ENCODE peak calls at places on chromosomes 13 and 19, in eight cellular contexts. G is ascending aorta, L is Calu3, K is tibial artery, I is brain microvascular endothelial cell, B is GM20000, E is fibroblast of lung, O is psoas muscle. R is an unnamed sample.

GRCh38 chr19:41298327-41298964 is 11.5 kb upstream of the CCDC97 start:
- DNase-seq in G (peak), L (peak), K (peak), I (peak), B (no peak), E (peak), O (peak), R (peak)

GRCh38 chr13:39419866-39420265 is 183.1 kb downstream of the LHFPL6 start:
- DNase-seq in G (no peak), L (no peak), K (no peak), I (no peak), B (no peak), E (no peak), O (no peak), R (no peak)

GRCh38 chr19:54921082-54921481 is 15.1 kb downstream of the NCR1 start:
- DNase-seq in G (no peak), L (no peak), K (no peak), I (no peak), B (no peak), E (no peak), O (no peak), R (no peak)

GRCh38 chr19:16104722-16105121 is 7.0 kb upstream of the RAB8A start:
- DNase-seq in G (no peak), L (no peak), K (no peak), I (no peak), B (no peak), E (peak), O (no peak), R (no peak)

GRCh38 chr19:41939861-41940442 is 11.7 kb upstream of the ERFL start:
- DNase-seq in G (no peak), L (no peak), K (no peak), I (no peak), B (peak), E (no peak), O (no peak), R (no peak)

GRCh38 chr13:76887070-76887563 is 912 bp upstream of the KCTD12 start:
- DNase-seq in G (no peak), L (no peak), K (no peak), I (no peak), B (no peak), E (no peak), O (no peak), R (no peak)

GRCh38 chr13:89458456-89458855 is 1787.3 kb downstream of the SLITRK5 start:
- DNase-seq in G (no peak), L (no peak), K (no peak), I (no peak), B (no peak), E (no peak), O (no peak), R (no peak)

GRCh38 chr13:75687145-75687763 is 51.1 kb downstream of the LMO7 start:
- DNase-seq in G (no peak), L (no peak), K (no peak), I (peak), B (no peak), E (peak), O (no peak), R (no peak)

GRCh38 chr13:51041126-51041525 is 69.9 kb downstream of the C13orf42 start:
- DNase-seq in G (no peak), L (no peak), K (no peak), I (no peak), B (no peak), E (no peak), O (no peak), R (no peak)

GRCh38 chr13:114065141-114065925 is 67.1 kb downstream of the RASA3 start:
- DNase-seq in G (peak), L (peak), K (peak), I (peak), B (peak), E (peak), O (peak), R (peak)

GRCh38 chr19:40603071-40603718 is 2.0 kb downstream of the LTBP4 start:
- DNase-seq in G (no peak), L (no peak), K (no peak), I (no peak), B (no peak), E (no peak), O (no peak), R (no peak)

GRCh38 chr19:35352448-35353304 is 5.0 kb downstream of the FFAR1 start:
- DNase-seq in G (no peak), L (peak), K (peak), I (peak), B (peak), E (peak), O (no peak), R (peak)

GRCh38 chr19:18495204-18495911 is 26.5 kb downstream of the ELL start:
- DNase-seq in G (no peak), L (no peak), K (no peak), I (no peak), B (no peak), E (no peak), O (no peak), R (no peak)

GRCh38 chr13:33514362-33514761 is 228.8 kb upstream of the STARD13 start:
- DNase-seq in G (no peak), L (no peak), K (no peak), I (no peak), B (no peak), E (no peak), O (no peak), R (no peak)

GRCh38 chr13:110911880-110912279 is 3.0 kb downstream of the ANKRD10 start:
- DNase-seq in G (no peak), L (no peak), K (no peak), I (no peak), B (no peak), E (no peak), O (no peak), R (no peak)

GRCh38 chr19:56245062-56245740 is 27.3 kb upstream of the EDDM13 start:
- DNase-seq in G (no peak), L (no peak), K (no peak), I (no peak), B (no peak), E (no peak), O (no peak), R (no peak)

GRCh38 chr13:53198699-53199098 is 170.1 kb downstream of the OLFM4 start:
- DNase-seq in G (no peak), L (no peak), K (no peak), I (no peak), B (no peak), E (no peak), O (no peak), R (no peak)

GRCh38 chr13:53200498-53201453 is 172.2 kb downstream of the OLFM4 start:
- DNase-seq in G (no peak), L (no peak), K (no peak), I (no peak), B (peak), E (peak), O (peak), R (no peak)

GRCh38 chr13:53200075-53200474 is 171.5 kb downstream of the OLFM4 start:
- DNase-seq in G (no peak), L (no peak), K (no peak), I (no peak), B (no peak), E (no peak), O (no peak), R (no peak)

GRCh38 chr13:53197424-53197823 is 168.8 kb downstream of the OLFM4 start:
- DNase-seq in G (no peak), L (no peak), K (no peak), I (no peak), B (no peak), E (no peak), O (no peak), R (no peak)

GRCh38 chr13:53198017-53198416 is 169.4 kb downstream of the OLFM4 start:
- DNase-seq in G (no peak), L (no peak), K (no peak), I (no peak), B (no peak), E (no peak), O (no peak), R (no peak)
- TF ChIP-seq CTCF in G (no peak), L (no peak), K (no peak), I (no peak), B (no peak), E (no peak), O (no peak), R (no peak)

GRCh38 chr19:1978346-1978894 is 37.1 kb downstream of the BTBD2 start:
- DNase-seq in G (no peak), L (no peak), K (no peak), I (no peak), B (no peak), E (no peak), O (no peak), R (no peak)
- TF ChIP-seq CTCF in G (no peak), L (no peak), K (no peak), I (no peak), B (no peak), E (no peak), O (no peak), R (no peak)

GRCh38 chr13:32024750-32025149 is 6.8 kb upstream of the FRY start:
- DNase-seq in G (no peak), L (no peak), K (no peak), I (no peak), B (no peak), E (no peak), O (no peak), R (no peak)

GRCh38 chr13:32022292-32022691 is 9.3 kb upstream of the FRY start:
- DNase-seq in G (no peak), L (no peak), K (no peak), I (no peak), B (no peak), E (peak), O (no peak), R (no peak)

GRCh38 chr13:32023096-32023495 is 8.5 kb upstream of the FRY start:
- DNase-seq in G (no peak), L (no peak), K (no peak), I (no peak), B (no peak), E (no peak), O (no peak), R (no peak)

GRCh38 chr13:32021785-32022184 is 9.8 kb upstream of the FRY start:
- DNase-seq in G (no peak), L (no peak), K (no peak), I (no peak), B (no peak), E (no peak), O (no peak), R (no peak)

GRCh38 chr13:32023698-32024097 is 7.9 kb upstream of the FRY start:
- DNase-seq in G (no peak), L (no peak), K (no peak), I (no peak), B (no peak), E (peak), O (no peak), R (no peak)
- TF ChIP-seq CTCF in G (no peak), L (no peak), K (no peak), I (peak), B (no peak), E (peak), O (no peak), R (no peak)

GRCh38 chr13:96966415-96967102 is 27.7 kb downstream of the OXGR1 start:
- DNase-seq in G (no peak), L (no peak), K (no peak), I (no peak), B (no peak), E (no peak), O (no peak), R (no peak)

GRCh38 chr13:96963786-96964475 is 30.3 kb downstream of the OXGR1 start:
- DNase-seq in G (no peak), L (no peak), K (no peak), I (no peak), B (no peak), E (no peak), O (no peak), R (no peak)

GRCh38 chr13:96968027-96968426 is 26.2 kb downstream of the OXGR1 start:
- DNase-seq in G (no peak), L (no peak), K (no peak), I (no peak), B (no peak), E (no peak), O (no peak), R (no peak)

DNA sequence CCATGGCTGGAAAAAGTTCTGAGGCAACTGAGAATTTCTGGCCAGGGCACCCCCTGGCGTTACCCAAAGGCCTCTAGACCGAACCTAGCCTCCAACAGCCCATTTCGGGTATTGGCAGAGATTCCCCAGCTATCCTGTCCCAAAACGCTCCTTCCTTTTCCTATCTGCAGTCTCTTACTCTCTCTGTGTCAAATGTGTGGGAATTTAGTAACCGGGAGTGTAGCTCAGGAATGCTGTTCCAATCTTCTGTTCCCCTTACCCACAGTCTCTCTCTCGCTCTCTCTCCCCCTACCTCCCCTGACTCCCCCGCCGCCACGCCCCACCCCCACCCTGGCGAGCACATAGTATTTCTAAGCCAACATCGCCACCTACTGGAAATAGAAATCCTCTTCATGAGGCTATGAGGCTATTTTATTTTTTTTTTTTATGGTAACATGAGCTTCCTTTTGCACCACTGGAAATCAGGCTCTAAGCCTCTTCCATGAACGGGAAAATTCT is 27.0 kb downstream of the OXGR1 start:
- DNase-seq in G (no peak), L (no peak), K (no peak), I (no peak), B (no peak), E (no peak), O (no peak), R (no peak)
- TF ChIP-seq CTCF in G (no peak), L (no peak), K (no peak), I (no peak), B (no peak), E (no peak), O (no peak), R (no peak)

GRCh38 chr19:36687214-36688056 is at the start of gene ZNF567:
- DNase-seq in G (peak), L (peak), K (peak), I (peak), B (peak), E (peak), O (peak), R (peak)
- TF ChIP-seq CTCF in G (no peak), L (no peak), K (no peak), I (no peak), B (no peak), E (no peak), O (no peak), R (no peak)

GRCh38 chr19:11659612-11660011 is 62.3 kb downstream of the ZNF627 start:
- DNase-seq in G (no peak), L (no peak), K (no peak), I (no peak), B (peak), E (no peak), O (no peak), R (no peak)
- TF ChIP-seq CTCF in G (peak), L (no peak), K (peak), I (no peak), B (peak), E (peak), O (no peak), R (no peak)